ENCODE peak calls at places on chromosomes 4 and X, in seven cellular contexts. Z is left lung; V is pancreas; P is activated CD8-positive, alpha-beta memory T cell treated with anti-CD3 and anti-CD28 coated beads, Interleukin-2, amount 10 ng/mL, durations not matched to agents 7 days and 5 days; N is PC-3; S is SK-N-SH treated with all-trans-retinoic acid at 6 μM for 48 hours; W is activated CD4-positive, alpha-beta T cell treated with anti-CD3 and anti-CD28 coated beads for 36 hours. B is an unnamed sample.

GRCh38 chr4:145066063-145066501 is 31.9 kb downstream of the ANAPC10 start:
- ATAC-seq in P (no peak), W (no peak), V (no peak), Z (peak; percentile 68), S (no peak), N (peak; percentile 51), B (no peak)

GRCh38 chr4:86344127-86344526 is 15.7 kb downstream of the MAPK10 start:
- ATAC-seq in Z (no peak), V (no peak), W (no peak), S (no peak), N (no peak), P (no peak), B (no peak)

GRCh38 chrX:97405031-97405685 is 521.5 kb downstream of the RPA4 start:
- ATAC-seq in Z (no peak), S (no peak), V (no peak), W (no peak), P (no peak), N (no peak), B (no peak)

GRCh38 chr4:100190643-100191600 is 654 bp upstream of the DDIT4L start:
- ATAC-seq in Z (peak; percentile 32), P (no peak), S (peak; percentile 52), V (peak; percentile 45), W (no peak), N (no peak), B (no peak)

GRCh38 chr4:177251237-177251636 is 58.4 kb upstream of the NEIL3 start:
- ATAC-seq in W (peak; percentile 86), V (no peak), N (no peak), S (no peak), Z (no peak), P (peak; percentile 43), B (no peak)

GRCh38 chr4:152633118-152633517 is 46.7 kb downstream of the TMEM154 start:
- ATAC-seq in N (no peak), S (no peak), P (no peak), V (no peak), W (no peak), Z (no peak), B (no peak)

GRCh38 chr4:110106946-110107325 is 91.5 kb downstream of the ELOVL6 start:
- ATAC-seq in S (peak; percentile 42), W (no peak), V (peak; percentile 83), Z (peak; percentile 72), P (peak; percentile 49), N (peak; percentile 94), B (no peak)

GRCh38 chr4:170736710-170737109 is 647.0 kb upstream of the AADAT start:
- ATAC-seq in P (no peak), S (no peak), W (no peak), N (no peak), V (no peak), Z (no peak), B (no peak)

GRCh38 chr4:56276547-56276946 is 110.7 kb downstream of the AASDH start:
- ATAC-seq in S (no peak), Z (no peak), P (no peak), V (no peak), N (no peak), W (peak; percentile 65), B (no peak)

GRCh38 chr4:102493257-102493656 is 7.9 kb upstream of the NFKB1 start:
- ATAC-seq in S (no peak), V (no peak), P (no peak), Z (no peak), N (peak; percentile 18), W (no peak), B (no peak)

GRCh38 chr4:184668096-184668495 is 18.6 kb downstream of the PRIMPOL start:
- ATAC-seq in P (peak; percentile 35), W (peak; percentile 37), Z (no peak), N (no peak), V (no peak), S (no peak), B (no peak)

GRCh38 chrX:19805054-19805690 is 82.2 kb downstream of the SH3KBP1 start:
- ATAC-seq in W (peak; percentile 55), N (no peak), V (no peak), P (peak; percentile 46), S (peak; percentile 81), Z (no peak), B (no peak)

GRCh38 chrX:68383540-68383939 is 49.8 kb downstream of the OPHN1 start:
- ATAC-seq in Z (no peak), N (no peak), S (no peak), W (no peak), V (no peak), P (no peak), B (no peak)

GRCh38 chrX:69319376-69319775 is 154.1 kb upstream of the PJA1 start:
- ATAC-seq in N (no peak), V (no peak), S (no peak), W (no peak), P (no peak), Z (no peak), B (no peak)

GRCh38 chr4:81627617-81628016 is 155.9 kb upstream of the RASGEF1B start:
- ATAC-seq in W (no peak), Z (no peak), P (no peak), N (no peak), V (no peak), S (no peak), B (no peak)

GRCh38 chr4:14115106-14115505 is 487.6 kb upstream of the BOD1L1 start:
- ATAC-seq in W (no peak), S (no peak), Z (no peak), V (no peak), N (no peak), P (no peak), B (no peak)

GRCh38 chr4:159298502-159298901 is 195.6 kb downstream of the RAPGEF2 start:
- ATAC-seq in N (peak; percentile 29), Z (peak; percentile 35), P (no peak), S (peak; percentile 76), W (peak; percentile 64), V (no peak), B (no peak)

GRCh38 chr4:101853028-101853427 is 62.5 kb downstream of the BANK1 start:
- ATAC-seq in N (no peak), Z (no peak), P (no peak), W (no peak), V (no peak), S (no peak), B (peak; percentile 78)

GRCh38 chrX:107716045-107716684 is 59.4 kb downstream of the TSC22D3 start:
- ATAC-seq in P (peak; percentile 6), W (peak; percentile 3), S (peak; percentile 61), Z (peak; percentile 7), V (peak; percentile 15), N (peak; percentile 63), B (peak; percentile 47)

GRCh38 chr4:47827339-47828047 is 10.4 kb downstream of the CORIN start:
- ATAC-seq in S (no peak), N (no peak), W (no peak), P (no peak), V (no peak), Z (no peak), B (no peak)

GRCh38 chr4:81455895-81456294 is 15.8 kb downstream of the RASGEF1B start:
- ATAC-seq in W (no peak), Z (no peak), S (no peak), N (no peak), V (no peak), P (no peak), B (peak; percentile 79)

GRCh38 chr4:2583092-2583491 is 46.6 kb downstream of the FAM193A start:
- ATAC-seq in V (peak; percentile 41), N (no peak), Z (peak; percentile 26), S (no peak), P (no peak), W (no peak), B (no peak)

GRCh38 chr4:31458813-31459212 is 738.6 kb downstream of the PCDH7 start:
- ATAC-seq in P (no peak), Z (no peak), N (no peak), V (no peak), S (no peak), W (no peak), B (no peak)

GRCh38 chr4:123327346-123327745 is 69.2 kb upstream of the SPRY1 start:
- ATAC-seq in N (no peak), S (no peak), P (no peak), W (no peak), Z (no peak), V (no peak), B (no peak)

GRCh38 chr4:186074189-186074588 is 5.2 kb downstream of the TLR3 start:
- ATAC-seq in Z (peak; percentile 96), P (no peak), S (no peak), N (no peak), V (no peak), W (no peak), B (peak; percentile 51)

GRCh38 chrX:116596010-116596409 is 133.2 kb upstream of the CT83 start:
- ATAC-seq in W (peak; percentile 30), S (no peak), N (no peak), V (no peak), P (no peak), Z (no peak), B (no peak)

GRCh38 chr4:16887887-16888286 is 10.6 kb downstream of the LDB2 start:
- ATAC-seq in V (no peak), W (no peak), P (no peak), S (no peak), Z (no peak), N (no peak), B (no peak)

GRCh38 chrX:48934581-48935331 is 15.9 kb upstream of the PIM2 start:
- ATAC-seq in W (peak; percentile 6), N (no peak), P (no peak), V (no peak), Z (no peak), S (no peak), B (no peak)

GRCh38 chrX:110015027-110015426 is 12.1 kb downstream of the TMEM164 start:
- ATAC-seq in V (no peak), S (no peak), Z (peak; percentile 11), P (no peak), N (no peak), W (no peak), B (no peak)

GRCh38 chrX:63349307-63349706 is 1.8 kb downstream of the SPIN4 start:
- ATAC-seq in W (no peak), N (no peak), P (no peak), V (no peak), Z (no peak), S (no peak), B (no peak)